ENCODE peak calls at places on chromosomes 12 and 14, in four cellular contexts. P, H, Z and J are unnamed samples. For H3K4me1, the result is how much of the 10 kb centered on the place peaks cover.

GRCh38 chr14:32201816-32202467 is at the start of gene RNU6-7:
- DNase-seq in P (peak), Z (no peak), H (peak), J (peak)

GRCh38 chr14:63650336-63650952 is 8.8 kb upstream of the WDR89 start:
- DNase-seq in P (no peak), H (no peak), Z (no peak), J (no peak)

GRCh38 chr14:90755661-90756304 is 60.4 kb downstream of the TTC7B start:
- DNase-seq in P (no peak), H (no peak), Z (no peak), J (no peak)

GRCh38 chr14:51711505-51711904 is 59.8 kb downstream of the FRMD6 start:
- DNase-seq in P (no peak), H (no peak), Z (no peak), J (no peak)

GRCh38 chr12:49902399-49903350 is 1.0 kb downstream of the FAIM2 start:
- DNase-seq in P (no peak), H (no peak), Z (no peak), J (peak)

GRCh38 chr12:56248711-56249110 is 9.5 kb downstream of the ANKRD52 start:
- DNase-seq in P (no peak), H (no peak), Z (no peak), J (no peak)

GRCh38 chr14:52351561-52352491 is 37.7 kb downstream of the PTGER2 start:
- DNase-seq in P (no peak), Z (no peak), H (no peak), J (no peak)

GRCh38 chr12:62522984-62523383 is 56.4 kb downstream of the MON2 start:
- DNase-seq in H (no peak), Z (no peak), P (no peak), J (no peak)

GRCh38 chr14:106222736-106223135 is 696.4 kb downstream of the TMEM121 start:
- DNase-seq in Z (no peak), H (no peak), P (no peak), J (no peak)

GRCh38 chr14:99036594-99037293 is 235.3 kb downstream of the BCL11B start:
- DNase-seq in Z (peak), H (no peak), P (no peak), J (no peak)

GRCh38 chr12:100789975-100790374 is 4.6 kb upstream of the ANO4 start:
- DNase-seq in H (no peak), Z (no peak), P (no peak), J (no peak)

GRCh38 chr12:108773798-108774788 is 42.8 kb upstream of the CORO1C start:
- DNase-seq in Z (peak), P (no peak), H (peak), J (peak)

GRCh38 chr12:90630006-90630405 is 325.0 kb downstream of the CCER1 start:
- DNase-seq in H (no peak), Z (no peak), P (no peak), J (no peak)

GRCh38 chr12:112900298-112901145 is 6.2 kb upstream of the OAS1 start:
- DNase-seq in H (peak), Z (peak), P (peak), J (no peak)

GRCh38 chr12:28878629-28879028 is 270.4 kb upstream of the FAR2 start:
- DNase-seq in H (no peak), P (no peak), Z (no peak), J (no peak)

GRCh38 chr14:87160964-87161363 is 832.0 kb downstream of the GALC start:
- DNase-seq in Z (no peak), H (no peak), P (no peak), J (no peak)

GRCh38 chr12:73159952-73160351 is 887.8 kb downstream of the TRHDE start:
- DNase-seq in Z (no peak), H (no peak), P (no peak), J (no peak)

GRCh38 chr12:87995581-87996178 is 33.5 kb downstream of the C12orf50 start:
- DNase-seq in H (peak), Z (peak), P (peak), J (no peak)

GRCh38 chr14:104361101-104361591 is 218.4 kb upstream of the C14orf180 start:
- DNase-seq in H (no peak), Z (peak), P (no peak), J (peak)

GRCh38 chr14:51188566-51189185 is 51.4 kb upstream of the TMX1 start:
- DNase-seq in P (no peak), H (no peak), Z (no peak), J (no peak)

GRCh38 chr14:91892918-91893527 is 25.7 kb upstream of the TC2N start:
- DNase-seq in H (peak), Z (no peak), P (no peak), J (peak)

GRCh38 chr14:95229749-95230148 is 72.4 kb upstream of the DICER1 start:
- DNase-seq in P (no peak), Z (no peak), H (no peak), J (no peak)

GRCh38 chr12:26648584-26648983 is 184.4 kb downstream of the ITPR2 start:
- DNase-seq in H (no peak), Z (no peak), P (no peak), J (no peak)

GRCh38 chr14:91371011-91371989 is 46.3 kb downstream of the CCDC88C start:
- DNase-seq in H (no peak), Z (no peak), P (no peak), J (no peak)

GRCh38 chr12:20792971-20793370 is 17.5 kb upstream of the SLCO1B3 start:
- DNase-seq in Z (no peak), P (no peak), H (no peak), J (no peak)

GRCh38 chr12:117318591-117318990 is 42.8 kb downstream of the NOS1 start:
- DNase-seq in P (no peak), H (no peak), Z (no peak), J (no peak)

GRCh38 chr14:66117600-66117999 is 368.6 kb upstream of the CCDC196 start:
- DNase-seq in Z (no peak), P (no peak), H (no peak), J (no peak)

GRCh38 chr12:56315256-56315625 is 547 bp downstream of the CNPY2 start:
- DNase-seq in Z (no peak), H (no peak), P (no peak), J (no peak)

GRCh38 chr14:29077916-29078315 is 311.3 kb downstream of the FOXG1 start:
- DNase-seq in H (no peak), P (no peak), Z (no peak), J (no peak)

DNA sequence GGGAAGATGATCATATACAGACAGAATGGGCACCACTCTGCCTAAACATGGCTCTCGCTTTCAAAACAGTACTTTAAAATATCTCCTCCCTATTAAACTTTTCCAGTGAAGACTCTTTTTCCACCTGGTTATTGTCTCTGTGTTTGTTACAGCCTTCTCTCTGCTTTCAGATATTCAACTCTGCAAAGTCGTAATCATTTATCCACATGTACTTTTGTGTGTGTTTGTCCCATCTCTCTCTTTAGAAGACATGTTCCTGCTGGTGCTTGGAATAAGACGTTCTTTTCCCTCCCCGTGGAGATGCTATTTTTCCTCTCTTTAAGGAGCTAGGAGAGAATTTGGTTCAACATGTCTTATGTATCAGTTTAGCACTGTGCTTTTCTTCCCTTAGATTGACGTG is 45.1 kb downstream of the ETV6 start:
- DNase-seq in P (no peak), H (no peak), Z (no peak), J (no peak)
- TF ChIP-seq POLR2AphosphoS5 in P (no peak), H (no peak), Z (no peak), J (peak)

GRCh38 chr12:121795029-121795977 is 1.8 kb upstream of the RHOF start:
- DNase-seq in H (peak), P (no peak), Z (peak), J (peak)

GRCh38 chr12:121794532-121795028 is 1.1 kb upstream of the RHOF start:
- DNase-seq in H (no peak), P (no peak), Z (no peak), J (peak)

GRCh38 chr12:121792607-121793500 is 634 bp downstream of the RHOF start:
- DNase-seq in Z (peak), P (no peak), H (no peak), J (no peak)

GRCh38 chr12:121793501-121793835 is at the start of gene RHOF:
- DNase-seq in H (no peak), Z (peak), P (no peak), J (no peak)

GRCh38 chr12:121793836-121794531 is 496 bp upstream of the RHOF start:
- DNase-seq in P (no peak), H (peak), Z (peak), J (peak)
- H3K4me1 ChIP-seq in P (half or more), H (under half), Z (half or more), J (under half)

GRCh38 chr12:820336-820735 is 68.0 kb downstream of the WNK1 start:
- DNase-seq in Z (no peak), P (no peak), H (no peak), J (no peak)
- TF ChIP-seq CTCF in Z (no peak), P (no peak), H (no peak), J (no peak)

GRCh38 chr14:102474934-102475333 is 34.6 kb downstream of the ANKRD9 start:
- DNase-seq in P (no peak), Z (peak), H (no peak), J (peak)
- TF ChIP-seq POLR2AphosphoS5 in P (no peak), Z (no peak), H (no peak), J (peak)

GRCh38 chr14:93772263-93772662 is 16.0 kb downstream of the PRIMA1 start:
- DNase-seq in P (no peak), H (no peak), Z (peak), J (peak)

GRCh38 chr14:93778453-93778852 is 9.8 kb downstream of the PRIMA1 start:
- DNase-seq in H (no peak), P (no peak), Z (peak), J (no peak)

GRCh38 chr14:93778856-93779629 is 9.2 kb downstream of the PRIMA1 start:
- DNase-seq in H (no peak), Z (peak), P (no peak), J (no peak)

GRCh38 chr14:93775158-93775557 is 13.1 kb downstream of the PRIMA1 start:
- DNase-seq in Z (no peak), H (no peak), P (no peak), J (no peak)

DNA sequence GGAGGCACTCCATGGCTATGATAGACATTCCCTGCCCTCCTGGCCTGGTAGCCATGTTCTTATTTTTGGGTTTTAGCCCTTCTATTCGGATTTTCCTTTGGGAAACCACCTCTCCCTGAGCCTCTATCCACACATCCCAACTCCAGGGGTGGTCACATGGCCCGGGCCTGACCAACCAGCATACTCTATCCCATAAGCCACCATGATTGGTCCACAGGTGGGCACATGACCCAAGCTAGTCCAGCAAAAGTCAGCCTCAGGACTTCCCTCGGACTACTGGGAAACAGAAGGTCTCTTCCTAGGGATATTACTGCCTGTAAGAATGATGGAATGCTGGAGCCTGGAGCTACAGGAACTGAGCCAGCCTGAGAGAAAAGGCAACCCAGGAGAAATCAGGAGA is 12.5 kb downstream of the PRIMA1 start:
- DNase-seq in H (no peak), P (no peak), Z (no peak), J (no peak)
- H3K4me1 ChIP-seq in H (under half), P (under half), Z (under half), J (under half)

GRCh38 chr14:57879516-57879915 is 13.6 kb upstream of the SLC35F4 start:
- DNase-seq in Z (no peak), H (no peak), P (no peak), J (no peak)

GRCh38 chr14:57889245-57889644 is 23.4 kb upstream of the SLC35F4 start:
- DNase-seq in P (no peak), H (no peak), Z (peak), J (no peak)

GRCh38 chr14:57883061-57883460 is 17.2 kb upstream of the SLC35F4 start:
- DNase-seq in P (no peak), Z (no peak), H (no peak), J (no peak)

GRCh38 chr14:57884175-57884574 is 18.3 kb upstream of the SLC35F4 start:
- DNase-seq in H (no peak), P (no peak), Z (no peak), J (no peak)
- TF ChIP-seq CTCF in H (no peak), P (peak), Z (no peak), J (no peak)

GRCh38 chr12:8033153-8034044 is 883 bp downstream of the FOXJ2 start:
- DNase-seq in Z (no peak), P (no peak), H (no peak), J (peak)
- TF ChIP-seq POLR2AphosphoS5 in Z (no peak), P (no peak), H (no peak), J (peak)